ENCODE peak calls at places on chromosomes 6 and 20, in five cellular contexts. Y is mesothelial cell of epicardium, K is body of pancreas, J is brain microvascular endothelial cell, I is breast epithelium. S is an unnamed sample.

GRCh38 chr20:53750827-53751393 is 157.3 kb upstream of the ZNF217 start:
- DNase-seq in Y (peak; percentile 66), K (no peak), J (peak; percentile 58), I (peak; percentile 60), S (no peak)

GRCh38 chr6:166365221-166365620 is 17.5 kb downstream of the MPC1 start:
- DNase-seq in Y (no peak), K (no peak), J (peak; percentile 58), I (no peak), S (no peak)

GRCh38 chr6:143427109-143427817 is 23.2 kb downstream of the ADAT2 start:
- DNase-seq in Y (peak; percentile 85), K (peak; percentile 57), J (peak; percentile 75), I (peak; percentile 63), S (peak; percentile 46)

GRCh38 chr6:81023007-81023582 is 729.4 kb downstream of the TENT5A start:
- DNase-seq in Y (no peak), K (no peak), J (no peak), I (no peak), S (no peak)

GRCh38 chr6:107667790-107668189 is 156.3 kb downstream of the SCML4 start:
- DNase-seq in Y (no peak), K (no peak), J (no peak), I (no peak), S (no peak)

GRCh38 chr20:18443841-18444240 is 23.0 kb downstream of the DZANK1 start:
- DNase-seq in Y (no peak), K (no peak), J (no peak), I (no peak), S (no peak)

GRCh38 chr20:62334881-62335280 is 32.1 kb downstream of the ADRM1 start:
- DNase-seq in Y (no peak), K (no peak), J (no peak), I (no peak), S (no peak)

GRCh38 chr6:44297063-44298038 is 15.8 kb downstream of the AARS2 start:
- DNase-seq in Y (peak; percentile 78), K (no peak), J (no peak), I (no peak), S (no peak)

GRCh38 chr6:35382015-35382414 is 39.7 kb downstream of the PPARD start:
- DNase-seq in Y (no peak), K (no peak), J (no peak), I (no peak), S (no peak)

GRCh38 chr6:72950114-72950860 is 275.0 kb downstream of the KHDC1L start:
- DNase-seq in Y (no peak), K (no peak), J (peak; percentile 77), I (no peak), S (no peak)

GRCh38 chr20:41697861-41698559 is 79.8 kb upstream of the CHD6 start:
- DNase-seq in Y (no peak), K (no peak), J (peak; percentile 48), I (no peak), S (no peak)

GRCh38 chr6:14540859-14541540 is 423.4 kb downstream of the CD83 start:
- DNase-seq in Y (no peak), K (no peak), J (no peak), I (no peak), S (no peak)

GRCh38 chr6:35087361-35088280 is 53.5 kb downstream of the TCP11 start:
- DNase-seq in Y (peak; percentile 32), K (no peak), J (no peak), I (no peak), S (no peak)

GRCh38 chr20:7358670-7359069 is 581.6 kb downstream of the HAO1 start:
- DNase-seq in Y (no peak), K (no peak), J (no peak), I (no peak), S (no peak)

GRCh38 chr20:53343433-53343832 is 250.2 kb downstream of the ZNF217 start:
- DNase-seq in Y (no peak), K (peak; percentile 66), J (no peak), I (no peak), S (no peak)

GRCh38 chr6:116370328-116370716 is 425 bp upstream of the DSE start:
- DNase-seq in Y (no peak), K (no peak), J (no peak), I (no peak), S (no peak)

GRCh38 chr6:37435816-37436215 is 2.8 kb downstream of the CMTR1 start:
- DNase-seq in Y (no peak), K (no peak), J (no peak), I (no peak), S (no peak)
- TF ChIP-seq CTCF in Y (no peak), K (no peak), J (peak; percentile 18), I (no peak), S (no peak)

DNA sequence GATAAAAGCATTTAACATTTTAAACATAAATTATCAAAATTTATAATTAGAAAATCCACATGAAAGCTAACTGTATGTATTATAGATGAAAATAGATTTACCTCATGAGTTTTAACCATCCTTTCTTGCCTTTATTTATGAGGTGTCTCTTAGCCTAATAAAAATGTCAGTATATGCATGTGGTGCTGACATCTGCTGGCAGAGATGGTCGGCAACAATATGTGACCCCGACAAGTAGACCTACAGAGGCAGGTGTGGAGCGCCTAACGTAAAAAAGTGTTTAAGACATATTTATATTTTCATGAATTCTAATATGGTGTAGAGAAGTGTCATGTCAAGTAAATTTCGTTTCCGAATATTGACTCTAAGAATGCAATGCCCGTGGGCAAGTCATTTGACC is 149.0 kb upstream of the FUT9 start:
- DNase-seq in Y (no peak), K (peak; percentile 48), J (no peak), I (no peak), S (no peak)
- TF ChIP-seq CTCF in Y (no peak), K (peak; percentile 34), J (no peak), I (no peak), S (no peak)

GRCh38 chr6:149138699-149139294 is 178.7 kb upstream of the TAB2 start:
- DNase-seq in Y (no peak), K (no peak), J (no peak), I (no peak), S (no peak)
- TF ChIP-seq CTCF in Y (no peak), K (no peak), J (peak; percentile 11), I (no peak), S (no peak)

GRCh38 chr20:46021361-46022359 is 7.4 kb upstream of the SLC12A5 start:
- DNase-seq in Y (peak; percentile 71), K (peak; percentile 38), J (no peak), I (no peak), S (no peak)
- TF ChIP-seq CTCF in Y (no peak), K (no peak), J (no peak), I (no peak), S (no peak)

GRCh38 chr6:112251170-112251945 is 3.0 kb downstream of the LAMA4 start:
- DNase-seq in Y (no peak), K (no peak), J (peak; percentile 88), I (no peak), S (no peak)

GRCh38 chr6:112253505-112253841 is 894 bp downstream of the LAMA4 start:
- DNase-seq in Y (no peak), K (no peak), J (no peak), I (no peak), S (no peak)

GRCh38 chr6:112252571-112253504 is 1.5 kb downstream of the LAMA4 start:
- DNase-seq in Y (no peak), K (no peak), J (no peak), I (no peak), S (no peak)

GRCh38 chr6:112254921-112255320 is 554 bp upstream of the LAMA4 start:
- DNase-seq in Y (no peak), K (no peak), J (no peak), I (no peak), S (no peak)

DNA sequence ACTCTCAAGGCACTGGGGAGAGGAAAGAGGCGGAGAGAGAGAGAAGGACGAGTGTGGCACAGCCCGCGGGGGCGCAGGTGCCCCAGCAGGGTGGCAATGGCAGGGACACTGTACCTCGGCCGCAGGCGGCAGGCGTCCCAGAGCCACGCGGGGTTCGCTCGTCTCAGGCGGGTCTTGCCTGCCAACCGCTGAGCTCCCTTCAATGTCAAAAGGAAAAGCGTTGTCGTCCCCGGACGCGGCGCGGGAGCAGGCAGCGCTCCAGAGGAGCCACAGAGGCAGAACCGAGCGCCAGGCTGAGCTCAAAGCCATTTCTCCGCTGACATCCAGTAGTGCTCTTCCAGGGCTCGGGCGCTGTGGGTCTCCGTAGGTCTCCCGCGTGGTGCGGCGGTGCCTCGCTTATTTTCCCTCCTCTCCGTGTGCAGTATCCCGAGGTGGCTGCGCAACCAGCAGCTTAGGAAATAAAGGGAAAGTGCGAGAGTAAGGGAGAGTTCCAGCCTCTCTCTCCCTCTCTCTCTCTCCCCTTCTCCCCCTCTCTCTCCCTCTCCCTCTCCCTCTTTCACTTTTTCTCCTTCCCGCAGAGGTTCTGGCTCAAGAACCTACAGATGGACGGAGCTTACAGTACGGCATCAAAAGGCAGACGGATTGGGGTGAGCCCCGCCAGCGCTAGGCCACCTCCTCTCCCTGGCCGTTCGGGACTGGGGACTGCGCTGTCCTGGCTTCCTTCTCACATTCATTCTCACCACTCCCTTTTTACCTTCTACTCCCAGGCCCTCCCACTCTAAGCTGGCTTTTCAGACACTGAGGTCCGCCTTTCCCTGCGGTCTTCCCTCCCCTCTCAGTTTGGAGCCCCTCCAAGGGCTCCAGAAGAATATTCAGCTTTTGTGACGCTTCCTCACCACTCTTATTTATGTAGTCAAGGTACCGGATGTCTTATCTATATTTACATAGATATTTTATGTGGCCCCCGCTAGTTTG is at the start of gene LAMA4:
- DNase-seq in Y (peak; percentile 57), K (peak; percentile 30), J (peak; percentile 87), I (peak; percentile 56), S (no peak)
- TF ChIP-seq CTCF in Y (no peak), K (no peak), J (peak; percentile 3), I (no peak), S (no peak)

DNA sequence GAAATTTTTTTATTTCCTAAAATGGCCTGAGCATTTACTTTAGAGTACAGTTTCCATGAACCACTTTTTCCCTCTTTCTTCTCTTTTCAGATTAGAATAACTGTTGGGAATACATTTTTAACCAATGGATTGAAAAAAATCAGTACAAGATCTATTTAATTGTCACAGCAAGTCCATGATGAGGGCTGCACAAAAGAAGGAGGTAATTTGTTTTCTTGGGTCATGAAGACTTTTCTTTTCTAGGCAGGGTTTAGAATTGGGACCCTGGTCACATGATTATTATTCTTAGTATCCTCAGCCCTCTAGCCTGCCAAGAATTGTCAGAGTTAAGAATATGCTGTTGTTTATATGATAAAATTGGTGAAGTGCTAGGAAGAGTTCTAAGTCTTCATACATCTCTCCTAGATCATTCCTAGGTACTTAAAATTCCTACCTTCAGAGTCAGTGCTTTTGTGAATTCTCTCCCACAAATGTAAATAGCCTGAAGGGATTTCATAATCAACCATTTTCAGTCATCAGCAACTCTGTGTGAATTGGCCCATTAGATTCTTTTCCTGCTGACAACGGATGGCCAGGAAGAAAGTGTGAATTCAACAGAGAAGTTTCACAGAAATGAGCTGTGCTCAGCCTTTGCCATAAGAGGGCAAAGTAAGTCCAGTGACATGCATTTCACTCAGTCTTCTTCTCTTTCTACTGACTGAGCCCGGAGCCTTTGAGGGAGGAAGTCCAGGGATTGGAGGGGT is 32.4 kb upstream of the TPBG start:
- DNase-seq in Y (no peak), K (no peak), J (no peak), I (no peak), S (no peak)
- TF ChIP-seq CTCF in Y (no peak), K (no peak), J (peak; percentile 51), I (no peak), S (no peak)